ENCODE peak calls at places on chromosome 1, in six cellular contexts. W is CD8-positive, alpha-beta T cell; A is tibial nerve; Z is upper lobe of right lung; Q is pancreas; N is IMR-90. E is an unnamed sample.

GRCh38 chr1:199551967-199552565 is 475.4 kb upstream of the NR5A2 start:
- DNase-seq in Z (no peak), W (no peak), A (peak), Q (peak), N (peak), E (no peak)

GRCh38 chr1:96715482-96715881 is 6.1 kb upstream of the PTBP2 start:
- DNase-seq in W (no peak), Z (no peak), Q (no peak), A (no peak), N (no peak), E (no peak)

GRCh38 chr1:173459885-173460284 is 17.2 kb upstream of the PRDX6 start:
- DNase-seq in Z (no peak), N (no peak), Q (no peak), W (no peak), A (no peak), E (no peak)

GRCh38 chr1:18949689-18950414 is 6.6 kb downstream of the IFFO2 start:
- DNase-seq in W (no peak), A (no peak), N (peak), Q (no peak), Z (no peak), E (peak)

GRCh38 chr1:71303617-71304041 is 222.8 kb upstream of the ZRANB2 start:
- DNase-seq in Z (no peak), W (no peak), A (no peak), N (no peak), Q (no peak), E (no peak)

GRCh38 chr1:180170569-180170968 is 15.9 kb downstream of the QSOX1 start:
- DNase-seq in Z (peak), Q (no peak), W (no peak), A (no peak), N (no peak), E (no peak)

GRCh38 chr1:193311226-193311948 is 125.0 kb upstream of the B3GALT2 start:
- DNase-seq in A (no peak), Z (no peak), W (no peak), Q (no peak), N (no peak), E (no peak)

GRCh38 chr1:167720965-167721616 is 691 bp upstream of the MPZL1 start:
- DNase-seq in Q (peak), N (peak), Z (no peak), A (peak), W (no peak), E (no peak)

GRCh38 chr1:32028746-32029145 is 15.1 kb downstream of the KHDRBS1 start:
- DNase-seq in Z (no peak), N (peak), A (no peak), Q (no peak), W (no peak), E (no peak)

DNA sequence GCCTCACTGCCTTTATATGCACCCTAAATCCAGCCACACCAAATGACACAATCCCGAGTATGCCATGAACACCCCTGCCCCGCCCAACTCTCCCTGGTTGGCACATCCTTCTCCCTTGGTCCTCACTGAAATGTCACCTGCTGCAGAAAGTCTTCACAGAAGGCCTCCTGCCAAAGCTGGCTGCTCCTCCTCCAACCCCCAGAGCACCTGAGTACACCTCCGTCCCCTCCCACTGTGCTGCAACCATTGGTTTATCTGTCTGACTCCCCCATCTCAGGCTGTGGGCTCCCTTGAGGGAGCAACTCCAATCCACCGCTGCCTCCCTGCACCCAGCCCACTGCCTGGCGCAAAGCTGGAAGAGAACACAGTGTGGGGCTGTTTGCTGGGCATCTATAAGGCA is 16.3 kb downstream of the STK40 start:
- DNase-seq in W (no peak), Z (no peak), A (no peak), Q (no peak), N (no peak), E (no peak)
- H3K27ac ChIP-seq in W (no peak), Z (no peak), A (no peak), Q (no peak), N (no peak), E (no peak)

GRCh38 chr1:229209386-229209785 is 61.5 kb upstream of the RAB4A start:
- DNase-seq in A (no peak), N (peak), W (no peak), Q (no peak), Z (no peak), E (no peak)

GRCh38 chr1:229209816-229210215 is 61.1 kb upstream of the RAB4A start:
- DNase-seq in A (no peak), Z (no peak), Q (no peak), N (peak), W (no peak), E (no peak)

GRCh38 chr1:229217716-229218115 is 53.2 kb upstream of the RAB4A start:
- DNase-seq in A (no peak), Q (no peak), W (no peak), N (no peak), Z (no peak), E (no peak)

GRCh38 chr1:229210844-229211243 is 60.1 kb upstream of the RAB4A start:
- DNase-seq in Z (no peak), Q (no peak), N (no peak), A (no peak), W (no peak), E (no peak)

GRCh38 chr1:229213797-229214196 is 57.1 kb upstream of the RAB4A start:
- DNase-seq in A (no peak), Z (no peak), N (no peak), W (no peak), Q (no peak), E (no peak)
- TF ChIP-seq CTCF in A (no peak), Z (no peak), N (no peak), W (no peak), Q (no peak), E (no peak)

GRCh38 chr1:70204578-70204977 is 801 bp downstream of the LRRC40 start:
- DNase-seq in W (no peak), Z (no peak), Q (no peak), N (peak), A (no peak), E (no peak)

GRCh38 chr1:70200065-70200464 is 5.3 kb downstream of the LRRC40 start:
- DNase-seq in N (no peak), Q (no peak), W (no peak), A (no peak), Z (no peak), E (no peak)

GRCh38 chr1:70204139-70204538 is 1.2 kb downstream of the LRRC40 start:
- DNase-seq in Q (no peak), N (no peak), A (no peak), Z (no peak), W (no peak), E (no peak)

GRCh38 chr1:70205076-70205436 is 323 bp downstream of the LRRC40 start:
- DNase-seq in Q (no peak), N (no peak), Z (no peak), A (no peak), W (no peak), E (no peak)

DNA sequence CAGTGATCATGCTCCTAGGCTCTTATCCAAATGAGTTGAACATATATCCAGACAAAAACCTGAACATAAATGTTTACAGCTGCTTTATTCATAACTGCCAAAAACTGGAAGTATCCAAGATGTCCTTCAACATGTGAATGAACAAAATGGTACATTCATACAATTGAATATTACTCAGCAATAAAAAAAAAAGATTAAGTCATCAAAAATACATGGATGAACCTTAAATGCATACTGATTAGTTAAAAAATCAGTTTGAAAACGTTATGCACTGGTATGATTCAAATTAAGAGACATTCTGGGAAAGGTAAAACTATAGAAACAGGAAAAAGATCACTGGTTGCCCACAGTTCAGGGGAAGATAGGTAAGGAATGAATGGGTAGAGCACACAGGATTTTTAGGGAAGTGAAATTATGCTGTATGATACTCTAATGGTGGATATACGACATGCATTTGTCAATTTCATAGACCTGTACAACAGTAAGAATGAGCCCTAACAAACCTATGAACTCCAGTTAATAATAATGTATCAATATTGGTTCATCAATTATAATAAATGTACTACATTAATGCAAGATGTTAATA is 3.1 kb downstream of the LRRC40 start:
- DNase-seq in Q (no peak), N (no peak), W (no peak), A (no peak), Z (no peak), E (no peak)
- H3K27ac ChIP-seq in Q (no peak), N (no peak), W (no peak), A (no peak), Z (no peak), E (no peak)

DNA sequence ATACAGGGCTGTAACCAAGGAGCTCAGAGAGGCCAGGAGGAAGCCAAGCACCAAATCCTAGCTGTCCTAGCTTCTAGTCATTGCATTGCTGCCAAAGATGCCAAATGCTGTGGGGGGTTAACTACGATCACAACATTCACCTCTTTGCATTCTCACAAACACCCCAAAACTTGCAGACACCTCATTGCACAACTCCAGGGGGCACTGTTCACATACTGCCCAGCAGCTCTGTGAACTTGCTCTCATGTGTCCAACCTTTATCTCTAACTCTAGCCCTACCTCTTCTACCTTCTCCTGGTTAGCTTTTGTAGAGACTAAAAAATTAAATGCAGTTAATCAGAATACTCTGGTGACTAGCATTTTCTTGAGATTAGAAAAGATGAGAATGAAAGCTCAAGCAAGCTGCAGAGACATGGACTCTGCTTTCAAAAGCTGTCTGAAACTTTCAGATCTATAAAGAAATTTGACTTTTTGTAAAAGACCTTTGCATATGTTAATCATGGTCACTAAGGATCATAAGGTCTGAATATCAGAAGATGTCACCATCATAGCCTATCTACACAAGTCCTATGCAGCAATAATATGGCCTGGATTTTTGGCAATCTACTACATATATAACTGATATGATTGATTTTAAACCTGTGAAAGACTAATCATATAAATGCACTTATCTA is 14.0 kb upstream of the KIF14 start:
- DNase-seq in N (no peak), A (no peak), Z (no peak), W (no peak), Q (no peak), E (no peak)
- TF ChIP-seq CTCF in N (peak), A (no peak), Z (no peak), W (no peak), Q (no peak), E (no peak)

GRCh38 chr1:214604543-214604942 is 1.5 kb downstream of the CENPF start:
- DNase-seq in Z (no peak), W (no peak), Q (no peak), A (no peak), N (peak), E (no peak)
- H3K27ac ChIP-seq in Z (no peak), W (no peak), Q (no peak), A (no peak), N (no peak), E (no peak)

DNA sequence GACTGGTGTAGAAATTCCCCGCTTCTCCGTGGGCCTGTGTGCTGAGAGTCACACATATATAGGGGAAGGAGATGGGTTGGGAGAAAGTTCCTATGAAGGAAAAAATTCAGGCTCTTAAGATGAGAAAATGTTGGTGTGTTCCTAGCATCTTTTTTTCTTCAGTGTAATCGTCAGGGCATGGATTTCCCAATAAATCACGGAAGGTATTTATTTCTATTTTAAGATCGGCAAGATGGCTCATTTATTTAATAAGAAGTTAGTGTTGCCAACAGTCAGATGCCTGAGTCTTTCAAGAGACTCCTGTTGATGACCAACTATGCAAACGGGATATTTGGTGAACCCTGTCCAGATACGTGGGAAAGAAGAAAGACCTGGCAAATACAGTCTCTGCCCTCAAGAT is 58.2 kb downstream of the TGFB2 start:
- DNase-seq in W (no peak), Z (no peak), Q (no peak), N (no peak), A (no peak), E (no peak)
- TF ChIP-seq CTCF in W (no peak), Z (no peak), Q (no peak), N (no peak), A (no peak), E (no peak)

GRCh38 chr1:174953657-174954435 is 45.9 kb upstream of the CACYBP start:
- DNase-seq in W (no peak), Z (no peak), Q (no peak), N (no peak), A (no peak), E (no peak)

GRCh38 chr1:174956086-174956485 is 43.7 kb upstream of the CACYBP start:
- DNase-seq in N (no peak), Q (no peak), W (no peak), A (no peak), Z (no peak), E (no peak)

GRCh38 chr1:174956976-174957375 is 42.8 kb upstream of the CACYBP start:
- DNase-seq in Z (no peak), N (no peak), W (no peak), Q (no peak), A (no peak), E (no peak)

GRCh38 chr1:174953170-174953569 is 46.6 kb upstream of the CACYBP start:
- DNase-seq in W (no peak), N (no peak), A (no peak), Q (no peak), Z (no peak), E (no peak)

GRCh38 chr1:174954686-174955669 is 44.8 kb upstream of the CACYBP start:
- DNase-seq in A (no peak), W (no peak), Z (no peak), N (no peak), Q (no peak), E (no peak)
- H3K27ac ChIP-seq in A (no peak), W (no peak), Z (no peak), N (no peak), Q (peak), E (peak)

GRCh38 chr1:8873001-8873400 is 5.5 kb downstream of the ENO1 start:
- DNase-seq in A (no peak), Q (no peak), W (no peak), N (no peak), Z (no peak), E (no peak)

GRCh38 chr1:8871965-8872399 is 6.5 kb downstream of the ENO1 start:
- DNase-seq in W (no peak), Z (no peak), A (no peak), Q (no peak), N (peak), E (no peak)

GRCh38 chr1:8875216-8875861 is 3.1 kb downstream of the ENO1 start:
- DNase-seq in W (no peak), N (no peak), Q (no peak), Z (no peak), A (no peak), E (no peak)

GRCh38 chr1:8874230-8875201 is 4.0 kb downstream of the ENO1 start:
- DNase-seq in Q (no peak), A (no peak), W (no peak), N (peak), Z (no peak), E (no peak)

DNA sequence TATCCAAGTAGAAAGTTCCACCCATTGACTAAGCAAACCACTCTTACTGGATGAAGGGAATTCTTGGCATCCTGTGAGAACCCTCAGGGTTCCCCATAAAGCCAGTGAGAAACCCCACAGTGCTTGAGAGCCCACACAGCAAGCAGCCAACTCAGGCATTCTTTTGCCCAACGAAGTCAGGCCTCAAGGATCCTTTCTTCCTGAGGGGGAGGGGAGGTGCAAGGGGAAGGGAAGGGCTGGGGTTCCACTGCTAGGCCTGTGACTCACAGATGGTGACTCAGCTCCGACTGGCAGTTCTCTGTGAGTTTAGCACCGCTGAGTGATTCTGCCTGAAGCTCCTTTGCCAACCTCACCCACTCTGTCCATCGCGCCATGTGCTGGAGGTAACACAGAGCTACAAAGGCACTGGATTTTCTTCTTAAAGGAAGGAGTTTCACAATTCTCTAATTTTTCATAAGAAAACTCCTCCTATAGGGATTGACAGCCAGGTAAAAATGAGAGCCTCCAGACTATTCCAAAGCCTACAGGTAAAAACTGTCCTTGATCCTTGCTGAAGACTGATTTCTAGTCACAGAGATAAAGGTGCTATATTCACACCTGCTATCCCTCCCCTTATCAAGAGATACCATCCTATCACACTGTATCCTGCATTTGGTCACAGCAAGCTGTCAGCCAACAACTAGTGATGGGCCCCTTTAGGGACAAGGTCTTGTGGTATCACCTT is 4.8 kb downstream of the ENO1 start:
- DNase-seq in W (peak), N (peak), A (peak), Q (peak), Z (peak), E (peak)
- TF ChIP-seq CTCF in W (no peak), N (no peak), A (no peak), Q (no peak), Z (no peak), E (no peak)